ENCODE peak calls at places on chromosomes 16 and 17, in six cellular contexts. S is HS-5; L is activated CD8-positive, alpha-beta memory T cell treated with anti-CD3 and anti-CD28 coated beads, Interleukin-2, amount 50 U/mL, for 4 hours; Q is effector memory CD4-positive, alpha-beta T cell; W is WTC11; U is fibroblast of the aortic adventitia. G is an unnamed sample.
A peak's percentile ranks its signal among the peaks of the same experiment; 100 is the strongest.

GRCh38 chr17:28416703-28417311 is 10.8 kb upstream of the SLC46A1 start:
- DNase-seq in Q (peak; percentile 15), L (peak; percentile 43), S (no peak), W (peak; percentile 72), U (peak; percentile 65), G (no peak)

GRCh38 chr16:22973451-22973991 is 159.6 kb downstream of the HS3ST2 start:
- DNase-seq in Q (no peak), W (no peak), U (no peak), L (no peak), S (no peak), G (no peak)

GRCh38 chr17:75876938-75877751 is 1.2 kb downstream of the TRIM47 start:
- DNase-seq in Q (no peak), S (peak; percentile 87), U (peak; percentile 98), L (no peak), W (no peak), G (peak; percentile 77)

GRCh38 chr17:77453613-77454559 is 313.1 kb downstream of the SEC14L1 start:
- DNase-seq in Q (peak; percentile 40), U (no peak), L (no peak), W (no peak), S (no peak), G (no peak)

GRCh38 chr17:59633658-59634359 is 14.1 kb downstream of the CLTC start:
- DNase-seq in L (no peak), W (no peak), U (no peak), Q (no peak), S (no peak), G (no peak)

GRCh38 chr17:54180919-54181318 is 358.2 kb downstream of the KIF2B start:
- DNase-seq in L (no peak), U (no peak), S (no peak), W (no peak), Q (no peak), G (no peak)

GRCh38 chr16:58107228-58107627 is 22.0 kb downstream of the CFAP20 start:
- DNase-seq in L (no peak), U (no peak), S (no peak), W (no peak), Q (no peak), G (no peak)

GRCh38 chr16:89120921-89121351 is 27.3 kb downstream of the ACSF3 start:
- DNase-seq in U (no peak), L (peak; percentile 13), W (peak; percentile 1), Q (no peak), S (no peak), G (no peak)

GRCh38 chr17:48545022-48545376 is at the start of gene HOXB2:
- DNase-seq in U (peak; percentile 76), L (no peak), Q (no peak), W (no peak), S (no peak), G (no peak)

GRCh38 chr16:49970818-49971431 is 54.1 kb upstream of the CNEP1R1 start:
- DNase-seq in S (no peak), W (no peak), L (no peak), Q (no peak), U (no peak), G (no peak)

GRCh38 chr17:80743181-80743771 is 198.6 kb downstream of the RPTOR start:
- DNase-seq in S (no peak), U (no peak), W (no peak), Q (no peak), L (peak; percentile 40), G (no peak)

GRCh38 chr17:57002904-57003303 is 25.0 kb downstream of the SCPEP1 start:
- DNase-seq in W (no peak), S (no peak), L (no peak), U (no peak), Q (no peak), G (no peak)

GRCh38 chr17:29180051-29180787 is at the start of gene MYO18A:
- DNase-seq in Q (peak; percentile 67), U (peak; percentile 68), L (peak; percentile 80), S (peak; percentile 24), W (peak; percentile 85), G (no peak)

GRCh38 chr16:17470871-17471744 is at the start of gene XYLT1:
- DNase-seq in U (peak; percentile 98), L (peak; percentile 59), S (peak; percentile 92), Q (peak; percentile 53), W (peak; percentile 72), G (peak; percentile 78)

GRCh38 chr17:55576237-55576998 is 65.2 kb upstream of the SMIM36 start:
- DNase-seq in W (no peak), S (peak; percentile 24), U (peak; percentile 87), Q (no peak), L (no peak), G (peak; percentile 39)

GRCh38 chr17:48153711-48154642 is 46.4 kb downstream of the SNX11 start:
- DNase-seq in Q (no peak), S (no peak), U (peak; percentile 67), W (peak; percentile 60), L (no peak), G (no peak)

GRCh38 chr16:21104124-21104860 is 46.4 kb downstream of the DNAH3 start:
- DNase-seq in L (no peak), U (peak; percentile 44), Q (no peak), W (no peak), S (no peak), G (peak; percentile 36)

GRCh38 chr17:56358651-56359050 is 205.4 kb downstream of the ANKFN1 start:
- DNase-seq in U (no peak), Q (no peak), W (no peak), L (no peak), S (no peak), G (no peak)

GRCh38 chr17:73348018-73348823 is 36.4 kb upstream of the CDC42EP4 start:
- DNase-seq in L (no peak), Q (no peak), S (no peak), U (no peak), W (peak; percentile 52), G (no peak)

GRCh38 chr17:29880031-29880430 is 50.0 kb downstream of the SSH2 start:
- DNase-seq in S (no peak), Q (no peak), W (no peak), U (no peak), L (no peak), G (no peak)

GRCh38 chr17:35152741-35153140 is 5.1 kb downstream of the UNC45B start:
- DNase-seq in W (no peak), U (no peak), Q (no peak), L (no peak), S (no peak), G (no peak)

GRCh38 chr17:38466346-38467315 is 38.4 kb downstream of the ARHGAP23 start:
- DNase-seq in Q (no peak), W (no peak), L (no peak), S (no peak), U (no peak), G (no peak)

GRCh38 chr16:51987519-51987918 is 559.4 kb downstream of the TOX3 start:
- DNase-seq in W (no peak), Q (no peak), S (no peak), U (no peak), L (no peak), G (no peak)

GRCh38 chr17:16474012-16474725 is 17.8 kb downstream of the LRRC75A start:
- DNase-seq in S (no peak), L (no peak), Q (no peak), U (peak; percentile 45), W (no peak), G (no peak)

GRCh38 chr17:9817086-9817485 is 4.8 kb downstream of the GSG1L2 start:
- DNase-seq in W (peak; percentile 59), Q (no peak), U (no peak), L (no peak), S (no peak), G (no peak)

GRCh38 chr17:74116087-74116717 is 87.3 kb upstream of the RPL38 start:
- DNase-seq in S (no peak), U (no peak), L (no peak), W (no peak), Q (no peak), G (peak; percentile 22)

GRCh38 chr16:74321356-74321755 is 24.7 kb downstream of the PSMD7 start:
- DNase-seq in W (no peak), S (no peak), U (no peak), L (no peak), Q (no peak), G (no peak)

GRCh38 chr16:57476546-57477410 is 9.5 kb downstream of the DOK4 start:
- DNase-seq in Q (no peak), L (no peak), W (peak; percentile 62), U (no peak), S (no peak), G (no peak)

GRCh38 chr16:53636978-53637377 is 66.7 kb downstream of the RPGRIP1L start:
- DNase-seq in Q (no peak), S (no peak), L (no peak), U (no peak), W (no peak), G (no peak)

GRCh38 chr17:2040942-2041560 is 771 bp upstream of the OVCA2 start:
- DNase-seq in L (no peak), S (no peak), W (no peak), Q (no peak), U (no peak), G (no peak)

GRCh38 chr17:21686165-21687015 is 5.9 kb upstream of the KCNJ18 start:
- DNase-seq in S (no peak), W (no peak), L (no peak), Q (no peak), U (no peak), G (no peak)

GRCh38 chr16:50722960-50723359 is 18.9 kb upstream of the CYLD start:
- DNase-seq in S (no peak), U (no peak), Q (no peak), W (no peak), L (no peak), G (no peak)

GRCh38 chr17:8133398-8133797 is 9.5 kb upstream of the HES7 start:
- DNase-seq in S (no peak), L (no peak), U (no peak), W (peak; percentile 64), Q (no peak), G (no peak)

GRCh38 chr16:86531641-86532525 is 21.6 kb downstream of the FOXF1 start:
- DNase-seq in W (no peak), U (no peak), Q (no peak), S (no peak), L (no peak), G (no peak)

GRCh38 chr16:89845417-89845816 is 17.1 kb downstream of the SPIRE2 start:
- DNase-seq in S (no peak), Q (no peak), W (no peak), U (no peak), L (no peak), G (no peak)

GRCh38 chr17:77826132-77826873 is 132.2 kb upstream of the TNRC6C start:
- DNase-seq in U (no peak), L (no peak), S (no peak), W (no peak), Q (no peak), G (no peak)

GRCh38 chr16:14307059-14307531 is 236.0 kb downstream of the MRTFB start:
- DNase-seq in W (peak; percentile 22), Q (no peak), U (no peak), L (no peak), S (no peak), G (no peak)

GRCh38 chr17:50183439-50184001 is 17.7 kb downstream of the SGCA start:
- DNase-seq in W (no peak), U (peak; percentile 55), S (no peak), Q (no peak), L (no peak), G (no peak)

GRCh38 chr16:25109643-25110042 is 1.9 kb upstream of the LCMT1 start:
- DNase-seq in W (no peak), Q (no peak), U (peak; percentile 97), S (peak; percentile 97), L (no peak), G (peak; percentile 71)

G was measured in BJ.